ENCODE peak calls at places on chromosomes 7 and 10, in eight cellular contexts. P, L, R, D, M, O, Q and B are unnamed samples.

GRCh38 chr10:48518412-48518811 is 86.5 kb downstream of the ARHGAP22 start:
- DNase-seq in R (peak; percentile 9), Q (no peak), P (no peak), L (no peak), M (no peak), O (peak; percentile 63), D (no peak), B (no peak)

GRCh38 chr7:30074422-30075030 is 46.3 kb downstream of the PLEKHA8 start:
- DNase-seq in Q (peak; percentile 13), M (no peak), O (no peak), P (no peak), D (no peak), R (no peak), L (peak; percentile 59), B (no peak)

GRCh38 chr7:71740196-71740560 is 608.2 kb downstream of the GALNT17 start:
- DNase-seq in L (no peak), O (no peak), D (no peak), Q (no peak), M (no peak), P (no peak), R (no peak), B (no peak)

GRCh38 chr10:124558901-124559321 is 97.3 kb downstream of the LHPP start:
- DNase-seq in D (no peak), M (no peak), L (no peak), R (no peak), O (no peak), P (no peak), Q (no peak), B (no peak)

GRCh38 chr7:45665172-45665571 is 91.0 kb downstream of the ADCY1 start:
- DNase-seq in P (no peak), Q (no peak), R (no peak), L (no peak), D (no peak), O (no peak), M (no peak), B (no peak)

GRCh38 chr7:16106300-16106699 is 315.0 kb downstream of the CRPPA start:
- DNase-seq in D (no peak), P (no peak), R (no peak), Q (no peak), O (no peak), L (no peak), M (no peak), B (no peak)

GRCh38 chr7:2826806-2827205 is 17.3 kb downstream of the GNA12 start:
- DNase-seq in L (no peak), Q (no peak), D (no peak), R (no peak), M (no peak), P (no peak), O (no peak), B (no peak)

GRCh38 chr7:85749715-85750453 is 563.0 kb upstream of the SEMA3D start:
- DNase-seq in D (no peak), P (no peak), M (no peak), L (no peak), R (no peak), Q (no peak), O (no peak), B (no peak)

GRCh38 chr7:155744931-155745683 is 67.2 kb downstream of the SHH start:
- DNase-seq in D (no peak), L (no peak), Q (no peak), P (no peak), O (no peak), M (no peak), R (no peak), B (no peak)

GRCh38 chr10:70593513-70593890 is 9.0 kb downstream of the PRF1 start:
- DNase-seq in Q (no peak), M (no peak), O (no peak), P (no peak), R (no peak), L (no peak), D (no peak), B (no peak)

GRCh38 chr10:317219-317868 is 182.1 kb downstream of the ZMYND11 start:
- DNase-seq in M (no peak), O (no peak), Q (no peak), D (no peak), L (no peak), R (no peak), P (peak; percentile 53), B (peak; percentile 82)

GRCh38 chr7:106737202-106737562 is 76.2 kb upstream of the CCDC71L start:
- DNase-seq in L (peak; percentile 49), Q (no peak), P (no peak), O (no peak), R (no peak), D (no peak), M (no peak), B (no peak)

GRCh38 chr10:5812283-5813090 is 747 bp downstream of the GDI2 start:
- DNase-seq in D (no peak), Q (peak; percentile 13), L (peak; percentile 42), P (no peak), M (peak; percentile 54), O (no peak), R (peak; percentile 58), B (no peak)

GRCh38 chr10:16891375-16892313 is 74.4 kb upstream of the RSU1 start:
- DNase-seq in M (peak; percentile 64), Q (no peak), D (peak; percentile 2), L (peak; percentile 59), P (no peak), O (peak; percentile 58), R (peak; percentile 29), B (no peak)